ENCODE peak calls at places on chromosomes 5 and 9, in seven cellular contexts. H is IMR-90, C is mesendoderm, P is neuronal stem cell, K is mesenchymal stem cell, Y is trophoblast cell, O is H1. D is an unnamed sample.
A peak's percentile ranks its signal among the peaks of the same experiment; 100 is the strongest.

GRCh38 chr9:128159784-128160602 is at the start of gene BBLN:
- DNase-seq in P (peak; percentile 95), H (peak; percentile 85), K (peak; percentile 94), C (peak; percentile 97), O (peak; percentile 98), Y (peak; percentile 94), D (peak; percentile 97)

GRCh38 chr5:51829691-51830090 is 446.4 kb downstream of the ISL1 start:
- DNase-seq in Y (no peak), P (no peak), C (no peak), K (no peak), O (no peak), H (no peak), D (no peak)

GRCh38 chr5:96614110-96614691 is 48.0 kb upstream of the CAST start:
- DNase-seq in K (peak; percentile 94), P (peak; percentile 66), Y (peak; percentile 93), H (peak; percentile 96), C (peak; percentile 77), O (peak; percentile 54), D (peak; percentile 52)

GRCh38 chr5:143741418-143741817 is 70.5 kb upstream of the HMHB1 start:
- DNase-seq in O (no peak), K (no peak), C (no peak), H (no peak), Y (no peak), P (no peak), D (no peak)

GRCh38 chr9:105415344-105415980 is 32.4 kb upstream of the FSD1L start:
- DNase-seq in K (peak; percentile 65), H (peak; percentile 55), P (peak; percentile 79), O (peak; percentile 83), Y (peak; percentile 73), C (peak; percentile 67), D (peak; percentile 66)

GRCh38 chr9:34675048-34675714 is 12.7 kb upstream of the CCL27 start:
- DNase-seq in Y (peak; percentile 79), C (peak; percentile 94), O (peak; percentile 92), K (peak; percentile 82), P (peak; percentile 71), H (peak; percentile 59), D (peak; percentile 91)

GRCh38 chr5:89337-90286 is 2.4 kb upstream of the PLEKHG4B start:
- DNase-seq in O (no peak), C (peak; percentile 50), H (no peak), K (no peak), P (no peak), Y (no peak), D (no peak)

GRCh38 chr5:9686211-9686610 is 56.1 kb upstream of the TAS2R1 start:
- DNase-seq in Y (peak; percentile 2), H (peak; percentile 83), P (no peak), C (no peak), K (peak; percentile 71), O (no peak), D (no peak)

GRCh38 chr9:12875216-12875615 is 100.4 kb downstream of the LURAP1L start:
- DNase-seq in H (peak; percentile 55), C (no peak), P (no peak), K (no peak), O (no peak), Y (no peak), D (no peak)

GRCh38 chr9:12874395-12874794 is 99.6 kb downstream of the LURAP1L start:
- DNase-seq in K (no peak), C (no peak), P (no peak), H (no peak), Y (no peak), O (no peak), D (no peak)

GRCh38 chr9:12880406-12881016 is 105.7 kb downstream of the LURAP1L start:
- DNase-seq in K (peak; percentile 28), O (no peak), H (peak; percentile 66), C (peak; percentile 40), Y (no peak), P (no peak), D (no peak)

GRCh38 chr9:12878342-12878978 is 103.6 kb downstream of the LURAP1L start:
- DNase-seq in K (no peak), H (peak; percentile 47), Y (no peak), C (peak; percentile 4), P (no peak), O (no peak), D (no peak)

GRCh38 chr9:12876872-12877271 is 102.1 kb downstream of the LURAP1L start:
- DNase-seq in Y (no peak), O (no peak), C (no peak), K (no peak), H (no peak), P (no peak), D (no peak)
- H2BK120ac ChIP-seq in Y (no peak overlapping the region), O (no peak overlapping the region), C (no peak overlapping the region), K (no peak overlapping the region), H (no peak overlapping the region), P (no peak overlapping the region), D (no peak overlapping the region)

DNA sequence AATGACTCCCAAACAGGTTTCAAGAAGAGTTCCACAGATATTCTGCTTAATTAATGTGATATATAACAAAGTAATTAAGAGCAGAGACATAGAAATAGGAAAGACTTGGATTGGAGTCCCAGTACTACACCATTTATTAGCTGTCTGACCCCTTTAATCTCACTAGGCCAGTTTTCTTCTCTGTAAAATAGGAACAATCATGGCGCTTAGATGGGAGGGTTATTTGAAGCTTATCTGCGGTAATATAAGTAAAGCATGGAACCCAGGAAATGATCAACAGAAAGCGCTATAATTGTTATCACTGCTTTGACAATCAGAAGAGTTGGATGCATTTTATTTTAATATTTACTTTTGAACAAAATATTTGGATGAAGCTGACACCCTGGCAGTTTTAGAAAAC is 71.3 kb upstream of the IFNE start:
- DNase-seq in H (no peak), P (no peak), C (no peak), Y (no peak), O (no peak), K (no peak), D (no peak)
- H2BK120ac ChIP-seq in H (no peak overlapping the region), P (no peak overlapping the region), C (no peak overlapping the region), Y (no peak overlapping the region), O (no peak overlapping the region), K (no peak overlapping the region), D (no peak overlapping the region)

GRCh38 chr5:180621311-180621710 is 28.1 kb downstream of the FLT4 start:
- DNase-seq in K (no peak), P (no peak), H (no peak), C (no peak), O (no peak), Y (no peak), D (no peak)

GRCh38 chr5:180623844-180624243 is 25.6 kb downstream of the FLT4 start:
- DNase-seq in Y (no peak), O (no peak), H (no peak), P (no peak), C (no peak), K (no peak), D (no peak)

GRCh38 chr5:180623411-180623834 is 26.0 kb downstream of the FLT4 start:
- DNase-seq in K (no peak), H (no peak), Y (no peak), C (no peak), P (no peak), O (no peak), D (no peak)

GRCh38 chr5:180624630-180625029 is 24.8 kb downstream of the FLT4 start:
- DNase-seq in Y (no peak), C (no peak), H (no peak), K (no peak), O (no peak), P (no peak), D (no peak)

GRCh38 chr5:180622910-180623309 is 26.5 kb downstream of the FLT4 start:
- DNase-seq in P (no peak), K (no peak), H (no peak), Y (no peak), C (no peak), O (no peak), D (no peak)
- H2BK120ac ChIP-seq in P (no peak overlapping the region), K (no peak overlapping the region), H (no peak overlapping the region), Y (no peak overlapping the region), C (no peak overlapping the region), O (no peak overlapping the region), D (no peak overlapping the region)

DNA sequence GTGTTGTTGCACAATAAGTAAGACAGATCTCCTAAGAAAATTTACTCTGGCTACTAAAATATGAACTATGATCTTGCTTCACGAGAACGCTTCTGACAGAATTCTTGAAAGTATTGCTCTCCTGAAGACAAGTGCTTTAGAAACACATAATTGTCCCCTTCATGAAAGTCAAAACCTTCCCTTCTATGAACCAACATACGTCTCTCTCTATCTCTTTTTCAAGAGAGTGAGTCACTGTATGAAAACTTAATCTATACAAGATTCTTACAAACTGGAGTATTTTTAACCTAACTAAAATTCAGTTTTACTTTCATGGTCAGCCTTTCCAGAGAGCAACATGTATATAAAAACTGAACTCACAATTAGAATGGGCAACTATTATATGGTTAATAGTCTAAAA is 688.0 kb upstream of the CTNND2 start:
- DNase-seq in O (no peak), Y (no peak), P (no peak), C (no peak), K (no peak), H (no peak), D (no peak)
- H2BK120ac ChIP-seq in O (no peak overlapping the region), Y (no peak overlapping the region), P (no peak overlapping the region), C (no peak overlapping the region), K (no peak overlapping the region), H (no peak overlapping the region), D (no peak overlapping the region)

GRCh38 chr9:134177624-134178393 is 13.4 kb upstream of the RNU6ATAC start:
- DNase-seq in K (no peak), P (no peak), H (no peak), C (no peak), Y (no peak), O (no peak), D (no peak)
- H2BK120ac ChIP-seq in K (peak overlapping the region; percentile 86), P (no peak overlapping the region), H (no peak overlapping the region), C (no peak overlapping the region), Y (no peak overlapping the region), O (no peak overlapping the region), D (no peak overlapping the region)

GRCh38 chr9:133612816-133613215 is 3.6 kb upstream of the FAM163B start:
- DNase-seq in O (no peak), Y (no peak), C (no peak), P (no peak), H (no peak), K (no peak), D (no peak)

GRCh38 chr9:133614678-133615077 is 5.5 kb upstream of the FAM163B start:
- DNase-seq in O (no peak), C (no peak), K (no peak), P (no peak), Y (no peak), H (no peak), D (no peak)

GRCh38 chr9:133613396-133613795 is 4.2 kb upstream of the FAM163B start:
- DNase-seq in P (no peak), H (no peak), O (no peak), Y (no peak), K (no peak), C (no peak), D (no peak)

GRCh38 chr9:133615101-133615896 is 6.1 kb upstream of the FAM163B start:
- DNase-seq in H (no peak), O (no peak), Y (no peak), C (no peak), K (no peak), P (no peak), D (no peak)

DNA sequence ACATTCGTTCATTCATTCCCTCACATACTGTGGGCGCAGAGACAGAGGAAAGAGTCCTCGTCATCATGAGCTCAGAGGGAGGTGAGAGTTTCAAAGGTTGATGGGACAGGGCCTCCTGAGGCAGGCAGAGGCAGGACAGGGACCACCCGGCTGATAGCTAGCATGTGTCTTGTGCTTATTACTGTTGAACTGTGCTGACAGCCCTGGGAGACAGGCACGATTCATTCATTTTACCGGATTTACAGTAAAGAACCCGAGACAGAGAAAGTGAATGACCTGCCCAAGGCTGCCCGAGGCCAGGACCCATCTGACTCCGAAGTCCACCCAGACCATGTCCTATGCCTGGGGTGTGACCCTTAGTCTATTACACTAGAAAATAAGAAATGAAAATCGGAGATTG is 4.9 kb upstream of the FAM163B start:
- DNase-seq in H (no peak), Y (no peak), O (no peak), P (no peak), C (no peak), K (no peak), D (no peak)
- H2BK120ac ChIP-seq in H (no peak overlapping the region), Y (no peak overlapping the region), O (no peak overlapping the region), P (no peak overlapping the region), C (no peak overlapping the region), K (no peak overlapping the region), D (no peak overlapping the region)

D was measured in H9.